ENCODE peak calls at places on chromosomes 13 and 19, in six cellular contexts. V, E, T, J, A and M are unnamed samples.

GRCh38 chr19:18029617-18030338 is 21.8 kb downstream of the ARRDC2 start:
- DNase-seq in E (peak), J (no peak), V (peak), T (no peak), A (no peak), M (peak)

GRCh38 chr13:48000559-48001126 is 430 bp downstream of the SUCLA2 start:
- DNase-seq in V (no peak), E (no peak), A (no peak), T (peak), J (no peak), M (no peak)

GRCh38 chr13:41562541-41563178 is 105.3 kb downstream of the RGCC start:
- DNase-seq in V (no peak), J (no peak), A (no peak), E (no peak), T (no peak), M (no peak)

GRCh38 chr13:54627973-54628372 is 1599.4 kb downstream of the OLFM4 start:
- DNase-seq in J (no peak), V (no peak), A (no peak), T (no peak), E (no peak), M (no peak)

GRCh38 chr19:41324231-41324702 is 14.3 kb downstream of the CCDC97 start:
- DNase-seq in T (no peak), V (no peak), A (no peak), J (no peak), E (no peak), M (no peak)

GRCh38 chr13:53411443-53411842 is 382.8 kb downstream of the OLFM4 start:
- DNase-seq in E (no peak), A (no peak), J (no peak), V (no peak), T (no peak), M (peak)

GRCh38 chr13:25806304-25806974 is 245.4 kb downstream of the SHISA2 start:
- DNase-seq in E (no peak), V (no peak), T (no peak), J (no peak), A (peak), M (no peak)

GRCh38 chr13:109784590-109785140 is 1.7 kb downstream of the IRS2 start:
- DNase-seq in T (peak), J (peak), V (no peak), A (no peak), E (no peak), M (peak)

GRCh38 chr19:38149597-38149996 is 74.4 kb downstream of the DPF1 start:
- DNase-seq in A (no peak), J (no peak), V (peak), T (peak), E (no peak), M (no peak)

GRCh38 chr13:52615817-52616216 is 26.4 kb upstream of the HNRNPA1L2 start:
- DNase-seq in J (no peak), E (peak), T (no peak), V (no peak), A (no peak), M (no peak)

GRCh38 chr19:27890206-27890605 is 1322.7 kb downstream of the UQCRFS1 start:
- DNase-seq in T (no peak), A (no peak), V (no peak), E (no peak), J (no peak), M (no peak)

GRCh38 chr13:44171151-44171550 is 202.5 kb upstream of the SERP2 start:
- DNase-seq in J (no peak), E (no peak), V (no peak), T (no peak), A (no peak), M (no peak)

GRCh38 chr13:64553411-64554129 is 2676.6 kb downstream of the PCDH9 start:
- DNase-seq in T (no peak), J (no peak), E (no peak), V (no peak), A (no peak), M (no peak)

GRCh38 chr19:46603195-46603637 is 2.1 kb downstream of the CALM3 start:
- DNase-seq in A (no peak), T (no peak), E (peak), J (no peak), V (peak), M (peak)

GRCh38 chr19:46385636-46386035 is 27.7 kb downstream of the CCDC8 start:
- DNase-seq in T (peak), J (no peak), E (no peak), V (no peak), A (no peak), M (no peak)

GRCh38 chr13:23610187-23610576 is 40.0 kb downstream of the TNFRSF19 start:
- DNase-seq in A (no peak), J (no peak), V (no peak), E (peak), T (no peak), M (no peak)

GRCh38 chr19:6587093-6587820 is 3.7 kb downstream of the CD70 start:
- DNase-seq in T (peak), E (no peak), J (peak), A (no peak), V (peak), M (no peak)

GRCh38 chr19:18425515-18426415 is 6.6 kb downstream of the SSBP4 start:
- DNase-seq in E (no peak), A (no peak), V (no peak), T (no peak), J (no peak), M (no peak)

GRCh38 chr19:18290250-18291018 is 9.0 kb upstream of the JUND start:
- DNase-seq in A (peak), T (peak), E (no peak), J (no peak), V (peak), M (no peak)

GRCh38 chr19:19776206-19777008 is 43.5 kb upstream of the ZNF14 start:
- DNase-seq in E (peak), T (peak), A (peak), V (peak), J (peak), M (peak)

GRCh38 chr19:38650180-38650775 is 2.8 kb downstream of the ACTN4 start:
- DNase-seq in A (no peak), V (no peak), J (no peak), T (no peak), E (no peak), M (no peak)

GRCh38 chr13:60229708-60230272 is 66.1 kb upstream of the DIAPH3 start:
- DNase-seq in V (no peak), J (no peak), T (no peak), A (no peak), E (no peak), M (peak)

GRCh38 chr19:14479985-14480694 is 5.0 kb upstream of the PTGER1 start:
- DNase-seq in V (peak), E (no peak), A (no peak), J (peak), T (peak), M (peak)

GRCh38 chr13:101536079-101536478 is 83.6 kb downstream of the ITGBL1 start:
- DNase-seq in E (no peak), J (no peak), T (no peak), V (no peak), A (no peak), M (no peak)

DNA sequence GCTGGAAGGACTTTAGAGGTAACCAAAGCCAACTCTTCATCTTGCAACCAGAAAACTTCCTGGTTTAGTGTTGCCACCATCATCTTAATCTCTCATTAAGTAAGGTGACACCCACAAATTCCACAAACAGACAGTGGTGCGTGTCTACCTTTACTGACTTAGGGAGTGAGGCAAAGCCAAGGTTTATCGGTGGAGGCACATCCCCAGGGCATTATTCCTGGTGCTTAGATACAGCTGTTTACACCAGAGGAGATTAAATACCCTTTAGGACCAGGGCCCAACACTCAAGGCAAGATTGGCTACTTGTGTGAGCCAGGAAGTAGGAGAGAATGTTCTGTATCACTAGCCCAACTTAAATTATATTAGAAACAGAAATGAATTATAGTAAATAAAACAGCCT is 9.5 kb downstream of the STOML3 start:
- DNase-seq in E (no peak), A (no peak), V (no peak), T (no peak), J (no peak), M (no peak)
- TF ChIP-seq GABPA in E (no peak), A (no peak), V (no peak), T (no peak), J (no peak), M (no peak)

GRCh38 chr19:31555634-31556215 is 206.5 kb upstream of the TSHZ3 start:
- DNase-seq in A (no peak), E (no peak), J (no peak), T (no peak), V (no peak), M (peak)
- TF ChIP-seq CTCF in A (no peak), E (peak), J (peak), T (no peak), V (no peak), M (no peak)

GRCh38 chr19:5143471-5144411 is 174.8 kb downstream of the KDM4B start:
- DNase-seq in V (no peak), E (no peak), J (no peak), T (no peak), A (no peak), M (no peak)
- TF ChIP-seq POLR2AphosphoS5 in V (no peak), E (no peak), J (no peak), T (no peak), A (no peak), M (no peak)

GRCh38 chr19:2332341-2333026 is 4.0 kb downstream of the SPPL2B start:
- DNase-seq in A (peak), V (no peak), E (no peak), T (no peak), J (no peak), M (no peak)
- TF ChIP-seq GABPA in A (no peak), V (no peak), E (no peak), T (no peak), J (no peak), M (no peak)

DNA sequence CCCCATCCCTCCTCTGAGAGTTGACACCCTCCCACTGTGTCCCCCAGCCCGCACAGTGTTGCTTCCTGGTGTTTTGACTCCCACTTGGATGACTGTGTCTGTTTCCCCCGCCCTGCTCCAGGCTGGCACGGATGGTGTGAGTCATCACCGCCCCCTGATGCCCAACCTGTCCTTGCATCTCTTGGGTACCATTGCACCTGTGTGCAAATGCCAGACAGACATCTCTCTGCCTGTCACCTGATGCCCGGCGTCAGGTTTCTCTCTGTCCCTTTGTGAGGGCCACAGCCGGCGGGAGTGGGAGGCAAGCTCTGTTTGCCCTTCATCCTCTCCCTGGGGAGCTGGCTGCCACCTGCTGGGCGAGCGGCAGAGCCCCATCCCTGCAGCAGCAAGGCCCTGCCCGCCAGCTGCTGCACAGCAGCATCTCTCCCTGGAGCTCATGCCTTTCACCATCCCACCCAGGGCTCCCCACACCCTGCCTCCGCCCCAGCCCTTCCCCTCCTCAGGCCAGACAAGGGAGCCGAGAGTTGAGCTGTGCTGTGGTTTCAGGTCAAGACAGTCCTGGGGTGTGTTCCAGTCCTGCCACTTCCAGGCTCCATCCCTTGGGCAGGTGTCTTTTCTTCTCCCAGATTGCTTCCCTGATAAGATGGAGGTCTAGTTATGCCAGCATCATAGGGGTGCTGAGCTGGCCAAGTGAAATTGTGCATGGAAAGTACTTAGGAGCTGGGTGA is 29.7 kb downstream of the NKPD1 start:
- DNase-seq in J (no peak), T (no peak), A (no peak), V (no peak), E (peak), M (no peak)
- TF ChIP-seq CTCF in J (no peak), T (no peak), A (peak), V (no peak), E (peak), M (peak)

DNA sequence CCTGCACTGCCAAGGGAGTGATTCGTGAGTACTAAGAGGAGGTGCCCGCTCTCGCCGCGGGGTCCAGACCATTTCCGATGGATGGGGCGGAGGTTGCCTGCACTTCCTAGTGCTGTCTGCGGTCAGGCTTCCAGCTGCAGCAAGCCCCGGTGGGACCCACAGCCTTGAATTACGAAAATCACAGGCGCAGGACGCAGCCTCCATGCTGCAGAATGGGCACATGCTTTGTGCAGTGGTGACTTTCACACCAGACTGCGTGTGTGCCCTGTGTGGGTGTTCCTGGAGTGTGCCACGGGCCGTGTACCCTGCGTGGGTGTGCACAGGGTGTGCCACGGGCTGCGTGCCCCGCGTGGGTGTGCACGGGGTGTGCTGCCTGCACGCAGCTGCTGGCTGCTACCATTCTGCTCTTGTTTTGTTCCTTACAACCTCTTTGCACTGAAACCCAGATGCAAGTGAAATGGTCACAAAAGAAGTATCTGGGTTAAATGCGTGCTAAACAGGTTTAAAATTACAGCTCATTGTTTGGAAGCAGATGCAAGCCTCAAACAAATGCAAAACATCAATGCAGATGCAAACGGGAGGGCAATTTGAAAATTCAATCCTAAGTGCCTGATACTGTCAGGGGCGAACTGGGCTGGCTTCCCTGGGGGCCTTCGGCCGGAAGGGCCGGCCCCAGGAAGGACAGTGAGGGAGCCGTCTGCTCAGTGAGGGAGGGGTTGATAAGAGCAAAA is 221.2 kb upstream of the SOX1 start:
- DNase-seq in E (no peak), V (no peak), A (no peak), J (peak), T (no peak), M (no peak)
- TF ChIP-seq POLR2AphosphoS5 in E (no peak), V (no peak), A (no peak), J (no peak), T (no peak), M (no peak)

GRCh38 chr19:4684312-4685095 is 14.4 kb upstream of the MYDGF start:
- DNase-seq in T (no peak), E (no peak), V (no peak), J (no peak), A (no peak), M (no peak)
- TF ChIP-seq GABPA in T (no peak), E (no peak), V (no peak), J (no peak), A (no peak), M (no peak)